ENCODE peak calls at places on chromosomes 3 and 15, in ten cellular contexts. X is CD4-positive, CD25-positive, alpha-beta regulatory T cell; F is left ventricle myocardium inferior; E is stomach; Y is CD8-positive, alpha-beta T cell; N is SJSA1; V is left lung; C is Peyer's patch; M is upper lobe of left lung; W is GM12878. B is an unnamed sample. For H3K4me1, the result is how much of the 10 kb centered on the place peaks cover.

GRCh38 chr3:46375814-46376213 is 5.1 kb downstream of the CCR5 start:
- DNase-seq in X (no peak), F (no peak), E (no peak), Y (no peak), N (no peak), V (no peak), C (no peak), M (peak), W (no peak), B (no peak)

GRCh38 chr15:26421065-26421464 is 351.8 kb downstream of the GABRB3 start:
- DNase-seq in X (no peak), F (no peak), E (no peak), Y (no peak), N (no peak), V (no peak), C (no peak), M (no peak), W (no peak), B (no peak)

GRCh38 chr15:75130597-75131268 is 70.9 kb upstream of the C15orf39 start:
- DNase-seq in X (no peak), F (no peak), E (no peak), Y (no peak), N (no peak), V (no peak), C (no peak), M (no peak), W (peak), B (no peak)

GRCh38 chr3:8713901-8714759 is 19.5 kb upstream of the CAV3 start:
- DNase-seq in X (no peak), F (no peak), E (no peak), Y (no peak), N (no peak), V (no peak), C (no peak), M (no peak), W (no peak), B (no peak)

GRCh38 chr3:192719964-192720363 is 7.4 kb downstream of the FGF12 start:
- DNase-seq in X (no peak), F (no peak), E (no peak), Y (no peak), N (no peak), V (no peak), C (no peak), M (no peak), W (no peak), B (no peak)

GRCh38 chr3:148756306-148756705 is 58.6 kb downstream of the AGTR1 start:
- DNase-seq in X (no peak), F (no peak), E (no peak), Y (no peak), N (no peak), V (no peak), C (no peak), M (no peak), W (no peak), B (no peak)

GRCh38 chr3:49912787-49913375 is 9.2 kb upstream of the MST1R start:
- DNase-seq in X (no peak), F (no peak), E (no peak), Y (no peak), N (no peak), V (no peak), C (no peak), M (no peak), W (no peak), B (no peak)

GRCh38 chr3:4714045-4714444 is 220.9 kb downstream of the ITPR1 start:
- DNase-seq in X (no peak), F (no peak), E (no peak), Y (no peak), N (no peak), V (no peak), C (no peak), M (no peak), W (no peak), B (no peak)

GRCh38 chr3:2838533-2839157 is 271.5 kb downstream of the IL5RA start:
- DNase-seq in X (no peak), F (no peak), E (no peak), Y (no peak), N (no peak), V (no peak), C (no peak), M (no peak), W (no peak), B (no peak)

GRCh38 chr3:116064646-116065045 is 380.6 kb downstream of the LSAMP start:
- DNase-seq in X (no peak), F (no peak), E (no peak), Y (no peak), N (no peak), V (no peak), C (no peak), M (no peak), W (no peak), B (no peak)

GRCh38 chr15:40245666-40246065 is 6.8 kb downstream of the PAK6 start:
- DNase-seq in X (no peak), F (no peak), E (no peak), Y (no peak), N (no peak), V (peak), C (no peak), M (peak), W (no peak), B (no peak)

DNA sequence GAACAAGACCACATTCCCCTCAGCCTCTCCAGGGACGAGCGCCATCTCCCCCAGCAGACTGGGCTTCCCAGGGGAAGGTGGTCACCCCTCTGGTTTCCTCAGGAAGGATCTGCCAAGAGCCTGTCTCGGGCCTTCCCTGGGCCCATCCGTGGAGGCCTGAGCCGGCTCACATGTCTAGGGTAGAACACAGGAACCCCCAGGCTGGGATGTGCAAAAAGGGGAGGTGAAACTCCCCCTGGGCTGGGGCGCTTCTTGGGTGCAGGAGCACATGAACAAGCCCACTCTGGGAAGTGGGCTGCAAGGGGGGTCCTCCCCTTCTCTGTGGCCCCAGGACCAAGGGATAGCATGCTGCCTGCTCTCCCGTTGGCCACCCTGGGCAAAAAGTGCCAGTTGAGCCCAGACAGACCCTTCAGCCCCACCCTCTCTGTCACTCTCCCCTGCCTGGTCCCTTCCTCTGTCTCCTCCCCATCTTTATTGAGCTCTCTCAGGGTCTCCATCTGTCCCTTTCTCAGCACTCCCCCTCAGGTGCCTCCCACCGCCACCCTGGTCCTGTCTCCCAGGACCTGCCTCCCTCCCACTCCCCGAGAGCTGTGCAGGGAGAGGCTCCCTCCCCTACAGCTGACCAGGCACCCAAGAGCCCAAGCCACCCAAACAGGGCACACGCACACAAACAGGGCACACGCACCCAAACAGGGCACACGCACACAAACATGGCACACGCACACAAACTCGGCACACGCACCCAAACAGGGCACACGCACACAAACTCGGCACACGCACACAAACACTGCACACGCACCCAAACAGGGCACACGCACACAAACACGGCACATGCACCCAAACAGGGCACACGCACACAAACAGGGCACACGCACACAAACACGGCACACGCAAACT is 864 bp downstream of the SEMA3G start:
- DNase-seq in X (no peak), F (no peak), E (no peak), Y (no peak), N (no peak), V (no peak), C (no peak), M (no peak), W (no peak), B (no peak)
- H3K4me3 ChIP-seq in X (peak), F (peak), E (peak), Y (no peak), N (no peak), V (peak), C (peak), M (peak), W (no peak), B (no peak)

GRCh38 chr3:132222868-132223538 is 94.2 kb upstream of the ACP3 start:
- DNase-seq in X (no peak), F (no peak), E (no peak), Y (no peak), N (no peak), V (peak), C (no peak), M (peak), W (no peak), B (no peak)

GRCh38 chr3:132220986-132221385 is 96.2 kb upstream of the ACP3 start:
- DNase-seq in X (no peak), F (no peak), E (no peak), Y (no peak), N (no peak), V (no peak), C (no peak), M (no peak), W (no peak), B (no peak)

GRCh38 chr3:132218817-132219390 is 98.3 kb upstream of the ACP3 start:
- DNase-seq in X (no peak), F (no peak), E (no peak), Y (no peak), N (no peak), V (no peak), C (no peak), M (no peak), W (no peak), B (no peak)
- H3K4me1 ChIP-seq in X (under half), F (under half), E (under half), Y (under half), N (under half), V (under half), C (under half), M (under half), W (under half), B (under half)

GRCh38 chr3:127755305-127755681 is 67.0 kb downstream of the MGLL start:
- DNase-seq in X (no peak), F (no peak), E (no peak), Y (no peak), N (no peak), V (no peak), C (peak), M (no peak), W (no peak), B (no peak)
- H3K27ac ChIP-seq in X (no peak), F (peak), E (no peak), Y (no peak), N (no peak), V (peak), C (no peak), M (no peak), W (peak), B (no peak)

DNA sequence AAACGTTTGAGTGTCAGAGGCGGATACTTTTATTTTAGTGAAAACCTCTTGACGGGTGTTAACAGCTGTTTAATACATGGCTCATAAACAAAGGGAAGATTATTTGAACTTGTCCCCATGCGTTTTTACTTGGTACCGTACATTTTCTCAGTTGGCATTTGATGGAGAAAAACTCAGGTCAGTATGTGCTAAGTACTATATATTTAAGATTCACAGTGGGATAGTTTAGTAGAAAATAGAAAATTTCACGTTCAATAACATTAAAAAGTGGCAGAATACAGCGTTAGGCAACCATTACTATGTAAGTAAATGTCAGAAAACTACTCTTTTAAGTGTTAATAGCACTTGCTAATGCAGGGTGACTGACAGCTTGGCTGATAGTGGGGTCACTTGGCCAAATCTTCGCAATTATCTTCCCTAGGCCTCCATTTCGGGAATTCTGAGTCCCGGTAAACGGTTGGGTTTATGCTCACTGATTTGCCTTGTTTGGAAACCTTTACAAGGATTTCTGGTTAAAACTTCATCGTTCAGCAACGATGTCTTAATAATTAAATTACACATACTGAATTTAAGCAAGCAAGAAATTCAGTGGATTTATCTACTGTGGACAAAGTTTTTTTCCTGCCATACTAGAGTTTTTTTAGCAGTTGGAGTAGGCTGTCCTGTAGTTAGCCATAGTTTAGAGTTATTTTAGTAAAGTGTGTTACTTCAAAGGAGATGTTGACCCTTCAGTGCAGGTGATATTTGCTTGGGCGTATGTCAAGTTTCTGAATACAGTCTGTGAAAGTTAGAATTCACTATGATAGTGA is 4.9 kb downstream of the CHD2 start:
- DNase-seq in X (no peak), F (no peak), E (no peak), Y (no peak), N (peak), V (no peak), C (no peak), M (no peak), W (no peak), B (no peak)
- H3K4me3 ChIP-seq in X (peak), F (peak), E (peak), Y (peak), N (peak), V (peak), C (peak), M (peak), W (peak), B (peak)

GRCh38 chr15:29788433-29789034 is 33.7 kb downstream of the TJP1 start:
- DNase-seq in X (no peak), F (no peak), E (no peak), Y (no peak), N (no peak), V (no peak), C (no peak), M (no peak), W (no peak), B (no peak)
- H3K4me1 ChIP-seq in X (under half), F (half or more), E (under half), Y (under half), N (half or more), V (under half), C (under half), M (under half), W (under half), B (under half)

DNA sequence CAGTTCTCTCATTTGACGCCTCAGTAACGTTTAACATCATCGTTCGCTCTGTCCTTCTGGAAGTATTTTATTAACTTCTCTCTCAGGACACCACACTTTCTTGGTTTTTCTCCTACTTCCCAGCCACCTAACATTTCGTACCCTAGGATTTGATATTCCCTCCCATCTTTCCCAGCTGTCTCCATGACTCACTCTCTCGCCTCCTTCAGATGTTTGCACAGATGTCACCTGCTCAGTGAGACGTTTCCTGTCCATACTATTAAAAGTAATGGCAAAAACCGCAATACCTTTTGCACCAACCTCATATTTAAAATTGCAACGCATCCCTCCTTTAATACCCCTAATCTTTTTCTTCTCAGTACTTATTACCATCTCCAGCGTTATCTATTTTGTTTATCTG is 62.1 kb upstream of the SPRED1 start:
- DNase-seq in X (no peak), F (no peak), E (no peak), Y (no peak), N (no peak), V (no peak), C (no peak), M (no peak), W (no peak), B (no peak)
- H3K27ac ChIP-seq in X (no peak), F (no peak), E (no peak), Y (no peak), N (no peak), V (no peak), C (no peak), M (no peak), W (no peak), B (no peak)

B was measured in pancreas.